ENCODE peak calls at places on chromosome 10, in six cellular contexts. M, L, H, B, R and U are unnamed samples.

GRCh38 chr10:96714031-96714590 is 6.2 kb downstream of the PIK3AP1 start:
- DNase-seq in R (peak; percentile 54), H (no peak), B (no peak), L (no peak), M (no peak), U (no peak)

GRCh38 chr10:71727429-71728217 is 8.0 kb upstream of the C10orf105 start:
- DNase-seq in L (no peak), M (peak; percentile 74), R (no peak), B (peak; percentile 89), H (no peak), U (peak; percentile 69)

GRCh38 chr10:27658788-27659187 is 86.8 kb downstream of the MKX start:
- DNase-seq in B (no peak), R (peak; percentile 43), M (no peak), H (no peak), L (no peak), U (no peak)

GRCh38 chr10:14625210-14625621 is 149.5 kb downstream of the FAM107B start:
- DNase-seq in L (no peak), H (no peak), B (no peak), M (no peak), R (no peak), U (no peak)

GRCh38 chr10:68052463-68052862 is 22.6 kb downstream of the HERC4 start:
- DNase-seq in B (no peak), L (no peak), H (no peak), R (peak; percentile 19), M (no peak), U (no peak)

GRCh38 chr10:104612577-104613205 is 28.4 kb upstream of the SORCS3 start:
- DNase-seq in H (no peak), M (no peak), L (peak; percentile 27), R (no peak), B (no peak), U (no peak)

GRCh38 chr10:27041196-27041595 is 59.1 kb downstream of the ANKRD26 start:
- DNase-seq in M (no peak), B (no peak), H (no peak), L (no peak), R (peak; percentile 5), U (no peak)

GRCh38 chr10:5385224-5385623 is 19.4 kb downstream of the TUBAL3 start:
- DNase-seq in B (no peak), L (peak; percentile 58), M (no peak), R (no peak), H (no peak), U (no peak)

GRCh38 chr10:76242956-76243355 is 811.5 kb downstream of the LRMDA start:
- DNase-seq in B (no peak), L (no peak), M (no peak), R (no peak), H (no peak), U (no peak)

GRCh38 chr10:51083280-51083986 is 9.1 kb downstream of the PRKG1 start:
- DNase-seq in B (no peak), L (peak; percentile 71), H (no peak), R (no peak), M (no peak), U (no peak)

GRCh38 chr10:782751-783648 is 93.5 kb upstream of the DIP2C start:
- DNase-seq in M (no peak), B (peak; percentile 4), L (no peak), H (peak; percentile 48), R (no peak), U (no peak)

GRCh38 chr10:5447611-5448071 is 35.3 kb downstream of the NET1 start:
- DNase-seq in L (no peak), M (no peak), H (no peak), R (no peak), B (no peak), U (no peak)

GRCh38 chr10:97659589-97659988 is 19.1 kb downstream of the PI4K2A start:
- DNase-seq in H (no peak), B (no peak), L (no peak), M (no peak), R (peak; percentile 44), U (no peak)

GRCh38 chr10:118488710-118489497 is 106.5 kb downstream of the PRLHR start:
- DNase-seq in M (no peak), B (no peak), L (no peak), R (no peak), H (no peak), U (no peak)

GRCh38 chr10:87675396-87676376 is 16.0 kb downstream of the PAPSS2 start:
- DNase-seq in R (peak; percentile 95), L (peak; percentile 52), M (no peak), B (no peak), H (no peak), U (no peak)

GRCh38 chr10:71484352-71484751 is 87.6 kb downstream of the CDH23 start:
- DNase-seq in B (no peak), L (peak; percentile 41), M (no peak), R (no peak), H (no peak), U (no peak)

GRCh38 chr10:71085689-71086438 is 126.5 kb upstream of the UNC5B start:
- DNase-seq in H (peak; percentile 48), B (peak; percentile 3), L (peak; percentile 24), M (no peak), R (no peak), U (no peak)

GRCh38 chr10:102436312-102436711 is 3.9 kb upstream of the CUEDC2 start:
- DNase-seq in H (no peak), B (no peak), L (no peak), M (no peak), R (no peak), U (no peak)

GRCh38 chr10:106175760-106176377 is 988.6 kb downstream of the SORCS1 start:
- DNase-seq in B (no peak), M (no peak), R (no peak), L (peak; percentile 45), H (no peak), U (no peak)

GRCh38 chr10:73888514-73888913 is 14.2 kb upstream of the CAMK2G start:
- DNase-seq in L (no peak), H (no peak), R (no peak), M (no peak), B (no peak), U (no peak)

GRCh38 chr10:34124522-34125035 is 690.5 kb downstream of the PARD3 start:
- DNase-seq in R (peak; percentile 64), H (no peak), B (no peak), L (no peak), M (no peak), U (no peak)

GRCh38 chr10:123573236-123574147 is 92.7 kb upstream of the GPR26 start:
- DNase-seq in R (no peak), L (peak; percentile 95), B (peak; percentile 59), M (peak; percentile 67), H (peak; percentile 51), U (peak; percentile 3)

GRCh38 chr10:129642427-129642826 is 175.4 kb downstream of the MGMT start:
- DNase-seq in B (no peak), R (no peak), H (no peak), L (no peak), M (no peak), U (no peak)

GRCh38 chr10:112631501-112632410 is 184.7 kb downstream of the VTI1A start:
- DNase-seq in B (no peak), L (no peak), M (no peak), H (no peak), R (no peak), U (no peak)

DNA sequence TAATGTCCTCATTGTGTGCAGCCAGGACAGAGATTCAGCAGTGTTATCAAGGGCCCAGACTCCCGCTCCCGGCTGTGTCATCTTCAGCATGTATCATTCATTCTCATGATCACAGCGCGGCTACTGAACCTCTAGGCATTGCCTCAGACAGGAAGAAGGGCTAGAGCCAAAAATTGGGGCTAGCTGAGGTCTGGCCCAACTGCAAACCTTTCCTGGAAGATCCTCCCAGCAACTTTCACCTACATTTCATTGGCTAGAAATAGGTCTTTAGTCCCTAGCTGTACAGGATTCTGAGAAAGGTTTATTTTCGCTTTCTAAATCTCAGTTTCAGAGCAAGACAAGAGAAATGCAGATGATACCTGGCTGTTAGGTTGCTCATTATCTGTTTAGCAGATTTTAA is 81.9 kb downstream of the CREM start:
- DNase-seq in M (no peak), R (no peak), H (no peak), B (no peak), L (no peak), U (peak; percentile 11)
- H3K27ac ChIP-seq in M (no peak overlapping the region), R (no peak overlapping the region), H (no peak overlapping the region), B (no peak overlapping the region), L (peak overlapping the region; percentile 58), U (peak overlapping the region; percentile 59)

GRCh38 chr10:17915181-17915580 is 36.5 kb upstream of the SLC39A12 start:
- DNase-seq in L (no peak), R (no peak), H (no peak), M (no peak), B (no peak), U (no peak)
- H3K4me1 ChIP-seq in L (no peaks in the 10 kb centered on the region), R (no peaks in the 10 kb centered on the region), H (no peaks in the 10 kb centered on the region), M (no peaks in the 10 kb centered on the region), B (no peaks in the 10 kb centered on the region), U (no peaks in the 10 kb centered on the region)

DNA sequence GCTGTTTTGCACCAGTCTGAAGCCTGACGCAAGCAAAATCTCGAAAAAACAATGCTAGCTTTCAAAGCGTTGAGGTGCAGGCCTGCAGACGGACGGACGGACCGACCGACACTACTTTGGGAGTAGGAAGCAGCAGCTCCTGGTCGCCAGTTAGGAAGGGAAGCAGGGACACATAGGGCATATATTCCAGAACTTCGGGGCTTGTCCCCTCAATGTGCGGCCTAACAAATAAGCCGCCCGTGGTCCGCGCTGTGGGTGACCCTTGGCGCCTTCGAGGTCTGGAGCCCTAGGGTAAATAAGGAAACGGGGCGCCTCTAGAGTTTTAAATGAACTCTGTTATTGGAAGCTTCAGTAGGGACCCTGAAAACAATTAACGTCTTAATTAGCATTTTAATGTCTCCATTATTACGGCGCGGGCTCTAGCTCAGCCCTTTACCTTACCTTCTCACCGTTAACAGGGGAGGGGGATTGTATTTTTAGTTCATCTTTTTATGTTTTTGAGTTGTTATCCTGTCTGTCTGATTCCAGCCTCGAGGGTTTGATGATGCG is 1.4 kb downstream of the HHEX start:
- DNase-seq in R (no peak), L (peak; percentile 79), M (peak; percentile 60), H (no peak), B (no peak), U (no peak)
- H3K4me3 ChIP-seq in R (no peak overlapping the region), L (peak overlapping the region; percentile 56), M (peak overlapping the region; percentile 73), H (peak overlapping the region; percentile 82), B (no peak overlapping the region), U (peak overlapping the region; percentile 68)

GRCh38 chr10:61989995-61990760 is 88.7 kb downstream of the ARID5B start:
- DNase-seq in B (no peak), R (no peak), L (no peak), M (no peak), H (no peak), U (no peak)

GRCh38 chr10:61986788-61987187 is 85.3 kb downstream of the ARID5B start:
- DNase-seq in B (no peak), L (peak; percentile 37), M (no peak), R (no peak), H (no peak), U (no peak)

GRCh38 chr10:61987537-61987936 is 86.0 kb downstream of the ARID5B start:
- DNase-seq in B (no peak), M (no peak), L (no peak), R (no peak), H (no peak), U (no peak)

GRCh38 chr10:61986357-61986756 is 84.9 kb downstream of the ARID5B start:
- DNase-seq in L (peak; percentile 43), B (no peak), M (no peak), H (no peak), R (no peak), U (no peak)

DNA sequence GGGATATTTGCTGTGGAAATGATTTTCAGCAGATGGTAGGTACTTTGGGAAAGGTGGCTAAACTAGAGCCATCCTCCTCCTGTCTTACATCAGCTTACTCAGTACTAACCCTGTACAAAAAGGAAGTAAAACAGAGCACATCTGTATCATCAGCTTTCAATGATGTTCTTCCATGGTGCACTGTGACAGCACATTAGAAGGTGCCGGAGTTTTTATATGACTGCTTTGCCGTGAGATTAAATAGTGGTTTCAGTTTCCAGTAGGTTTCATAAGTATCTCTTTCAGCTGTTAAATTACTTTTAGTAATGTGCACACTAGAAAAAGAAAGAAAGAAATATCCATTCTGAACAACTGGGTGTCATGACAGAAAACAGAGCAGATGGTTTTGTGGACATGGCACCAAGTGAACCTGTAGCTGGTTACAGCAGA is 86.5 kb downstream of the ARID5B start:
- DNase-seq in L (no peak), H (no peak), R (no peak), B (no peak), M (no peak), U (no peak)
- H3K27ac ChIP-seq in L (no peak overlapping the region), H (peak overlapping the region; percentile 67), R (no peak overlapping the region), B (peak overlapping the region; percentile 63), M (peak overlapping the region; percentile 29), U (peak overlapping the region; percentile 16)